ENCODE peak calls at places on chromosome 1, in seven cellular contexts. X is GM23248, H is HCT116, Y is SK-N-SH, P is OCI-LY7, T is hepatocyte, B is MM.1S. J is an unnamed sample.

GRCh38 chr1:29833596-29833995 is 597.3 kb downstream of the PTPRU start:
- DNase-seq in Y (no peak), B (no peak), T (peak), X (no peak), P (no peak), H (no peak), J (no peak)

GRCh38 chr1:21523297-21523813 is 14.1 kb downstream of the ALPL start:
- DNase-seq in Y (no peak), X (no peak), T (no peak), B (no peak), P (no peak), H (no peak), J (no peak)

GRCh38 chr1:206514821-206515387 is 7.6 kb downstream of the RASSF5 start:
- DNase-seq in X (no peak), T (no peak), Y (peak), P (no peak), H (no peak), B (no peak), J (no peak)

GRCh38 chr1:159439422-159439821 is at the start of gene OR10J1:
- DNase-seq in T (no peak), Y (no peak), P (no peak), H (no peak), X (no peak), B (no peak), J (no peak)

GRCh38 chr1:111163363-111163762 is 23.3 kb downstream of the CEPT1 start:
- DNase-seq in Y (no peak), P (no peak), B (no peak), T (no peak), H (no peak), X (no peak), J (no peak)

GRCh38 chr1:114671011-114671938 is 1.4 kb upstream of the DENND2C start:
- DNase-seq in B (peak), T (no peak), Y (peak), P (peak), H (no peak), X (peak), J (no peak)

GRCh38 chr1:84303154-84303830 is 1.8 kb downstream of the SAMD13 start:
- DNase-seq in Y (no peak), T (no peak), X (peak), B (no peak), P (peak), H (no peak), J (no peak)

GRCh38 chr1:248421384-248421783 is 18.5 kb downstream of the OR2T1 start:
- DNase-seq in B (no peak), H (no peak), X (no peak), T (no peak), Y (no peak), P (peak), J (no peak)

GRCh38 chr1:113219377-113219776 is 146.4 kb downstream of the LRIG2 start:
- DNase-seq in X (no peak), P (no peak), H (no peak), Y (peak), T (no peak), B (no peak), J (peak)

GRCh38 chr1:174040387-174040786 is 18.2 kb upstream of the RC3H1 start:
- DNase-seq in X (peak), H (peak), Y (no peak), B (no peak), P (no peak), T (peak), J (no peak)

GRCh38 chr1:21175670-21176581 is 771 bp downstream of the EIF4G3 start:
- DNase-seq in X (peak), T (peak), Y (peak), H (no peak), B (peak), P (peak), J (peak)

GRCh38 chr1:42333662-42334239 is 1.3 kb downstream of the FOXJ3 start:
- DNase-seq in X (peak), Y (no peak), B (no peak), T (no peak), P (peak), H (no peak), J (peak)

GRCh38 chr1:60913039-60913438 is 169.3 kb upstream of the NFIA start:
- DNase-seq in T (no peak), P (no peak), X (no peak), H (no peak), Y (no peak), B (no peak), J (no peak)
- TF ChIP-seq EZH2phosphoT487 in T (no peak), P (no peak), X (no peak), H (no peak), Y (no peak), B (no peak), J (no peak)

GRCh38 chr1:39789571-39790110 is 976 bp upstream of the BMP8B start:
- DNase-seq in Y (no peak), X (no peak), B (peak), P (no peak), T (no peak), H (no peak), J (no peak)
- H2AFZ ChIP-seq in Y (no peak), X (no peak), B (peak), P (peak), T (peak), H (no peak), J (peak)

GRCh38 chr1:193406901-193407300 is 220.5 kb upstream of the B3GALT2 start:
- DNase-seq in B (peak), Y (peak), H (peak), X (peak), T (peak), P (peak), J (peak)

GRCh38 chr1:193412748-193413147 is 226.3 kb upstream of the B3GALT2 start:
- DNase-seq in X (no peak), P (no peak), B (no peak), Y (no peak), H (no peak), T (no peak), J (no peak)

GRCh38 chr1:193413376-193413775 is 227.0 kb upstream of the B3GALT2 start:
- DNase-seq in X (no peak), H (no peak), T (no peak), B (no peak), Y (no peak), P (no peak), J (no peak)

GRCh38 chr1:193411771-193412170 is 225.4 kb upstream of the B3GALT2 start:
- DNase-seq in T (no peak), B (no peak), Y (no peak), H (no peak), X (no peak), P (no peak), J (no peak)

DNA sequence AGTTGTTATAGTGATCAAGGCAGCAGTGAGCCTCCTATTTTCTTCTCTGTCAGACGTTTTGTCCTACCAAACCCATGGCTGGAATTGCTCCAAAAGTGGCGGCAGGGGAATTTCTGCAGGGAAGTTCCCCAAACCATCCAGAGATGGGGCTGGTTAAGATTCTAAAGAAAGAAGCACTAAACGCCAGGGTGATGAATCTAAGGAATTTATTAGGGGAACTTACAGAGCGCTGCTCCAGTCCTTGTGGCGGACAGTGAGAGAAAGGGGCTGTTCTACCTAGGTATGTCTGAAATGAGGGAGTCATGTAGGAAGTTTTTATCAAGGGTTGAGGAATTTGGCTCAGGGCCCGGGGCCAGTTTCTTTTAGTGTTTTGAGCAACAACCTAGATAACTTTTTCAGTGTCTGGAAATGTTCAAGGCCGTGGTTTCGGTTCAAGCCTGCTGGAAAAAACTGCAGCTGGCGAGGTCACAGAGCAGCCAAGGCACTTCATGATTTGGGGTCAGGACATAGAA is 222.4 kb upstream of the B3GALT2 start:
- DNase-seq in X (peak), H (no peak), T (peak), B (no peak), P (no peak), Y (no peak), J (peak)
- TF ChIP-seq EZH2phosphoT487 in X (no peak), H (no peak), T (no peak), B (no peak), P (no peak), Y (no peak), J (no peak)

DNA sequence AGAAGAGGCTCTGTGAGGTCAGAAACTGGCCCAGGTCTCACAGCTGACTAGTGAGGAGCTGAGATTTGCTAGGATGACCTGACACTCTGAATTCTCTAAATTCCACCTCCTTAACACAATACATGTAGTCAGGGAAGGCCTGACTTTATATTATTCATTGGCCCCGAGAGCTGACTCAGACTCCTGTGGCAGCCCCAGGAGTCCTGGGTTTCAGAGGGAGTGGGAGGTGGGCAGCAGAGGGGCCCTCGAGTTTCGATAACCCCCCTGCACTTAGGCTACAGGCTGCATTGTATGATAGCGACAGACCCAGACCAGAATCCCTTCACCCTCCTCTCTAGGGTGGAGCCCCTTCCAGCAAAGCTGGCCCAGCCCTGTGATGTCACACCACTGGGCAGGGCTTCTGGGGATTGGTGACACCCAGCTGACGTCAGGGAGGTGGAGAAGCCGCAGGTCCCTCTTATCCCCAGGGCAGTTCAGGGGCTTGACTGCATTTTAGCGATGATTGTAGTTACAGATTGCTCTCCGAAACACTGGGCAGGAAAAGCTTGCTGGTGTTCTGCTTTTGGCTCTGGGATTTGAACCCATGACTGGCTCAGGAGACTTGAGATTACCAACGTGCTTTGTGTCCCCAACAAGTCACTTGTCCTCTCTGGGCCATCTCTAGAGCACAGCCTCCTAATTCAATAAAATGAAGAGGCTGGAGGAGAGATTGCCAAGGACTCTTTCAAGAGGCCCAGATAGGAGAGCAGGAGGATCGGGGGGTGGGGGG is 17.0 kb upstream of the GPR37L1 start:
- DNase-seq in X (peak), Y (no peak), H (peak), T (peak), P (no peak), B (no peak), J (peak)
- H2AFZ ChIP-seq in X (peak), Y (peak), H (no peak), T (no peak), P (no peak), B (no peak), J (peak)

GRCh38 chr1:230540416-230540815 is 101.9 kb upstream of the COG2 start:
- DNase-seq in B (no peak), P (no peak), X (no peak), T (no peak), Y (no peak), H (no peak), J (no peak)

GRCh38 chr1:230534224-230534623 is 108.1 kb upstream of the COG2 start:
- DNase-seq in T (no peak), B (no peak), H (no peak), Y (no peak), P (no peak), X (no peak), J (no peak)

GRCh38 chr1:230537456-230537855 is 104.8 kb upstream of the COG2 start:
- DNase-seq in H (no peak), B (no peak), X (no peak), T (no peak), P (no peak), Y (no peak), J (peak)

GRCh38 chr1:230541306-230541705 is 101.0 kb upstream of the COG2 start:
- DNase-seq in X (no peak), H (no peak), P (no peak), T (no peak), Y (no peak), B (no peak), J (no peak)

GRCh38 chr1:230536641-230537155 is 105.6 kb upstream of the COG2 start:
- DNase-seq in H (no peak), P (no peak), Y (no peak), T (no peak), B (no peak), X (no peak), J (no peak)
- TF ChIP-seq EZH2phosphoT487 in H (no peak), P (no peak), Y (no peak), T (no peak), B (no peak), X (no peak), J (no peak)

DNA sequence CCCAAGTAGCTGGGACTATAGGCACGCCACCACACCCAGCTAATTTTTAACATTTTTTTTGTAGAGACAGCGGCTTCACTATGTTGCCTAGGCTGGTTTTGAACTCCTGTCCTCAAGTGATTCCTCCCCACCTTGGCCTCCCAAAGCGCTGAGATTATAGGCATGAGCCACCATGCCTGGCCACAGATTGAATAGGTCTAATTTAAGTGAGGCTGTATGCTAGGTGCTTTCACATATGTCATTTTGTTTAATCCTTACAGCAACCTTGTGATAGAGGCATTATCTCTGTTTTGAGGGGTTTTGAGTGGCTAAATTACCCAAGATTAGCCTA is 7.2 kb downstream of the INTS3 start:
- DNase-seq in X (no peak), H (no peak), P (no peak), B (no peak), Y (no peak), T (no peak), J (no peak)
- H2AFZ ChIP-seq in X (no peak), H (no peak), P (no peak), B (no peak), Y (no peak), T (no peak), J (no peak)

GRCh38 chr1:2583871-2584341 is 2.7 kb upstream of the PRXL2B start:
- DNase-seq in T (peak), B (no peak), Y (no peak), H (no peak), P (no peak), X (no peak), J (peak)
- TF ChIP-seq EZH2phosphoT487 in T (no peak), B (no peak), Y (no peak), H (no peak), P (no peak), X (no peak), J (no peak)

J was measured in neural progenitor cell.